ENCODE peak calls at places on chromosomes 16 and 17, in eight cellular contexts. K, A, J, I, H, C, U and L are unnamed samples.

GRCh38 chr17:81342700-81343070 is 47.6 kb upstream of the SLC38A10 start:
- DNase-seq in J (no peak), H (no peak), C (no peak), A (no peak), K (no peak), U (no peak), I (no peak), L (no peak)

GRCh38 chr17:58249270-58250133 is 11.1 kb downstream of the LPO start:
- DNase-seq in I (peak; percentile 19), U (peak; percentile 48), H (peak; percentile 46), A (peak; percentile 71), K (peak; percentile 79), J (peak; percentile 80), C (peak; percentile 51), L (peak; percentile 78)

GRCh38 chr16:9603316-9603715 is 511.9 kb downstream of the HAPSTR1 start:
- DNase-seq in A (no peak), C (no peak), K (no peak), H (no peak), U (no peak), J (no peak), I (no peak), L (no peak)

GRCh38 chr17:64262422-64263260 is at the start of gene TEX2:
- DNase-seq in K (peak; percentile 62), J (peak; percentile 57), H (peak; percentile 33), I (no peak), A (peak; percentile 57), C (no peak), U (peak; percentile 26), L (peak; percentile 49)

GRCh38 chr16:82653550-82654511 is 27.1 kb downstream of the CDH13 start:
- DNase-seq in U (no peak), I (peak; percentile 97), A (no peak), C (no peak), J (peak; percentile 83), K (peak; percentile 28), H (no peak), L (no peak)

GRCh38 chr16:83953796-83954576 is 946 bp downstream of the OSGIN1 start:
- DNase-seq in C (no peak), U (no peak), I (no peak), H (peak; percentile 23), K (peak; percentile 10), J (peak; percentile 46), A (no peak), L (peak; percentile 37)

GRCh38 chr17:59094921-59095530 is 11.7 kb downstream of the TRIM37 start:
- DNase-seq in K (no peak), A (no peak), H (no peak), U (no peak), J (no peak), I (no peak), C (no peak), L (no peak)

GRCh38 chr17:27778193-27778592 is 22.1 kb downstream of the NOS2 start:
- DNase-seq in C (no peak), J (no peak), K (no peak), H (no peak), I (no peak), U (no peak), A (no peak), L (no peak)

GRCh38 chr17:39092672-39093250 is 58.7 kb downstream of the PLXDC1 start:
- DNase-seq in A (no peak), H (no peak), C (no peak), U (no peak), K (no peak), J (peak; percentile 18), I (no peak), L (no peak)

GRCh38 chr16:57642368-57643135 is 14.1 kb downstream of the ADGRG1 start:
- DNase-seq in A (no peak), K (no peak), C (no peak), I (no peak), U (no peak), J (no peak), H (no peak), L (no peak)

GRCh38 chr16:54145881-54146280 is 140.7 kb downstream of the IRX3 start:
- DNase-seq in H (no peak), A (no peak), C (no peak), I (no peak), J (no peak), K (no peak), U (no peak), L (no peak)

GRCh38 chr16:81650982-81651562 is 128.0 kb upstream of the PLCG2 start:
- DNase-seq in U (no peak), K (no peak), H (no peak), C (no peak), A (no peak), I (no peak), J (no peak), L (no peak)

GRCh38 chr17:9905902-9906301 is 831 bp upstream of the RCVRN start:
- DNase-seq in I (no peak), A (no peak), H (peak; percentile 20), K (no peak), U (no peak), J (peak; percentile 38), C (no peak), L (no peak)

GRCh38 chr16:85004587-85005205 is 6.6 kb downstream of the ZDHHC7 start:
- DNase-seq in H (no peak), A (no peak), K (no peak), C (no peak), I (no peak), U (no peak), J (no peak), L (no peak)

GRCh38 chr16:54921229-54921824 is 9.3 kb upstream of the IRX5 start:
- DNase-seq in A (no peak), J (peak; percentile 12), H (no peak), K (no peak), C (no peak), U (peak; percentile 46), I (no peak), L (no peak)

GRCh38 chr16:53605356-53605755 is 98.3 kb downstream of the RPGRIP1L start:
- DNase-seq in K (no peak), J (no peak), A (no peak), I (no peak), C (no peak), U (no peak), H (no peak), L (no peak)